ENCODE peak calls at places on chromosomes 16 and 17, in five cellular contexts. One of them, this sample, is unnamed.

GRCh38 chr17:10741416-10742140 is 11.8 kb upstream of the TMEM220 start:
- DNase-seq in PC-3: no peak
- DNase-seq in aorta: no peak
- DNase-seq in progenitor cell of endocrine pancreas: no peak
- DNase-seq in germinal center: no peak
- DNase-seq in this sample: no peak

GRCh38 chr17:49748791-49749190 is 15.1 kb downstream of the FAM117A start:
- DNase-seq in PC-3: no peak
- DNase-seq in aorta: no peak
- DNase-seq in progenitor cell of endocrine pancreas: no peak
- DNase-seq in germinal center: no peak
- DNase-seq in this sample: no peak

GRCh38 chr17:18043491-18043890 is 4.3 kb downstream of the GID4 start:
- DNase-seq in PC-3: peak
- DNase-seq in aorta: no peak
- DNase-seq in progenitor cell of endocrine pancreas: no peak
- DNase-seq in germinal center: no peak
- DNase-seq in this sample: no peak

GRCh38 chr16:59913666-59914065 is 1179.5 kb upstream of the GOT2 start:
- DNase-seq in PC-3: no peak
- DNase-seq in aorta: no peak
- DNase-seq in progenitor cell of endocrine pancreas: no peak
- DNase-seq in germinal center: no peak
- DNase-seq in this sample: no peak

GRCh38 chr17:1030684-1031557 is 34.0 kb downstream of the TIMM22 start:
- DNase-seq in PC-3: no peak
- DNase-seq in aorta: no peak
- DNase-seq in progenitor cell of endocrine pancreas: no peak
- DNase-seq in germinal center: no peak
- DNase-seq in this sample: no peak

GRCh38 chr16:69329369-69330285 is 761 bp downstream of the PDF start:
- DNase-seq in PC-3: peak
- DNase-seq in aorta: peak
- DNase-seq in progenitor cell of endocrine pancreas: no peak
- DNase-seq in germinal center: peak
- DNase-seq in this sample: no peak

GRCh38 chr17:7021993-7022778 is 664 bp upstream of the BCL6B start:
- DNase-seq in PC-3: peak
- DNase-seq in aorta: peak
- DNase-seq in progenitor cell of endocrine pancreas: peak
- DNase-seq in germinal center: peak
- DNase-seq in this sample: peak

GRCh38 chr17:57294629-57295501 is 38.5 kb downstream of the MSI2 start:
- DNase-seq in PC-3: peak
- DNase-seq in aorta: no peak
- DNase-seq in progenitor cell of endocrine pancreas: no peak
- DNase-seq in germinal center: no peak
- DNase-seq in this sample: no peak

GRCh38 chr16:71338632-71339031 is 19.9 kb upstream of the CALB2 start:
- DNase-seq in PC-3: no peak
- DNase-seq in aorta: no peak
- DNase-seq in progenitor cell of endocrine pancreas: no peak
- DNase-seq in germinal center: no peak
- DNase-seq in this sample: no peak

GRCh38 chr17:77698903-77699615 is 259.4 kb upstream of the TNRC6C start:
- DNase-seq in PC-3: no peak
- DNase-seq in aorta: no peak
- DNase-seq in progenitor cell of endocrine pancreas: no peak
- DNase-seq in germinal center: no peak
- DNase-seq in this sample: no peak

GRCh38 chr17:32281011-32281451 is 15.4 kb downstream of the RHBDL3 start:
- DNase-seq in PC-3: no peak
- DNase-seq in aorta: no peak
- DNase-seq in progenitor cell of endocrine pancreas: no peak
- DNase-seq in germinal center: no peak
- DNase-seq in this sample: no peak

GRCh38 chr17:68221786-68222185 is 26.1 kb upstream of the AMZ2 start:
- DNase-seq in PC-3: no peak
- DNase-seq in aorta: no peak
- DNase-seq in progenitor cell of endocrine pancreas: no peak
- DNase-seq in germinal center: no peak
- DNase-seq in this sample: no peak

GRCh38 chr16:57749101-57749692 is 13.6 kb downstream of the KATNB1 start:
- DNase-seq in PC-3: no peak
- DNase-seq in aorta: no peak
- DNase-seq in progenitor cell of endocrine pancreas: no peak
- DNase-seq in germinal center: no peak
- DNase-seq in this sample: no peak

GRCh38 chr17:40313660-40314556 is 4.9 kb downstream of the RARA start:
- DNase-seq in PC-3: peak
- DNase-seq in aorta: peak
- DNase-seq in progenitor cell of endocrine pancreas: no peak
- DNase-seq in germinal center: no peak
- DNase-seq in this sample: no peak

GRCh38 chr16:48014349-48015135 is 141.3 kb downstream of the ABCC12 start:
- DNase-seq in PC-3: peak
- DNase-seq in aorta: no peak
- DNase-seq in progenitor cell of endocrine pancreas: no peak
- DNase-seq in germinal center: no peak
- DNase-seq in this sample: peak

GRCh38 chr17:58691701-58692238 is at the start of gene TEX14:
- DNase-seq in PC-3: no peak
- DNase-seq in aorta: no peak
- DNase-seq in progenitor cell of endocrine pancreas: no peak
- DNase-seq in germinal center: no peak
- DNase-seq in this sample: no peak

GRCh38 chr17:77778636-77779524 is 179.6 kb upstream of the TNRC6C start:
- DNase-seq in PC-3: no peak
- DNase-seq in aorta: peak
- DNase-seq in progenitor cell of endocrine pancreas: no peak
- DNase-seq in germinal center: no peak
- DNase-seq in this sample: peak

GRCh38 chr17:18267927-18268711 is 7.7 kb downstream of the MIEF2 start:
- DNase-seq in PC-3: no peak
- DNase-seq in aorta: no peak
- DNase-seq in progenitor cell of endocrine pancreas: no peak
- DNase-seq in germinal center: no peak
- DNase-seq in this sample: no peak

GRCh38 chr16:58339452-58339938 is 44.7 kb upstream of the PRSS54 start:
- DNase-seq in PC-3: peak
- DNase-seq in aorta: no peak
- DNase-seq in progenitor cell of endocrine pancreas: no peak
- DNase-seq in germinal center: no peak
- DNase-seq in this sample: no peak

GRCh38 chr17:65194670-65195334 is 57.6 kb downstream of the RGS9 start:
- DNase-seq in PC-3: no peak
- DNase-seq in aorta: no peak
- DNase-seq in progenitor cell of endocrine pancreas: no peak
- DNase-seq in germinal center: no peak
- DNase-seq in this sample: no peak

GRCh38 chr16:86925067-86925791 is 346.9 kb downstream of the FOXL1 start:
- DNase-seq in PC-3: no peak
- DNase-seq in aorta: no peak
- DNase-seq in progenitor cell of endocrine pancreas: no peak
- DNase-seq in germinal center: no peak
- DNase-seq in this sample: no peak

GRCh38 chr17:20896153-20896649 is 146.6 kb downstream of the USP22 start:
- DNase-seq in PC-3: no peak
- DNase-seq in aorta: peak
- DNase-seq in progenitor cell of endocrine pancreas: no peak
- DNase-seq in germinal center: no peak
- DNase-seq in this sample: no peak

GRCh38 chr17:80477647-80478478 is 1.5 kb upstream of the NPTX1 start:
- DNase-seq in PC-3: no peak
- DNase-seq in aorta: no peak
- DNase-seq in progenitor cell of endocrine pancreas: peak
- DNase-seq in germinal center: no peak
- DNase-seq in this sample: peak

GRCh38 chr17:75979705-75980187 is 706 bp downstream of the TEN1 start:
- DNase-seq in PC-3: no peak
- DNase-seq in aorta: no peak
- DNase-seq in progenitor cell of endocrine pancreas: no peak
- DNase-seq in germinal center: no peak
- DNase-seq in this sample: no peak

GRCh38 chr17:69342896-69343644 is 16.1 kb upstream of the ABCA5 start:
- DNase-seq in PC-3: no peak
- DNase-seq in aorta: no peak
- DNase-seq in progenitor cell of endocrine pancreas: no peak
- DNase-seq in germinal center: no peak
- DNase-seq in this sample: no peak

GRCh38 chr17:31052187-31052889 is 42.4 kb upstream of the NF1 start:
- DNase-seq in PC-3: peak
- DNase-seq in aorta: peak
- DNase-seq in progenitor cell of endocrine pancreas: no peak
- DNase-seq in germinal center: no peak
- DNase-seq in this sample: peak

This sample was measured in RWPE1.